ENCODE peak calls at places on chromosome 4, in eight cellular contexts. L, N, P, S, B, D, M and R are unnamed samples.

GRCh38 chr4:123415977-123416376 is 19.4 kb downstream of the SPRY1 start:
- DNase-seq in L (no peak), P (no peak), D (no peak), S (no peak), M (peak), B (no peak), N (no peak), R (no peak)

GRCh38 chr4:20418865-20419451 is 167.3 kb downstream of the SLIT2 start:
- DNase-seq in P (no peak), N (no peak), L (peak), M (peak), D (no peak), B (no peak), S (no peak), R (no peak)

GRCh38 chr4:164177753-164178152 is 576.2 kb upstream of the SMIM31 start:
- DNase-seq in P (no peak), S (no peak), L (no peak), B (no peak), M (no peak), D (no peak), N (no peak), R (no peak)

GRCh38 chr4:153628796-153629315 is 55.2 kb upstream of the TLR2 start:
- DNase-seq in N (no peak), D (no peak), M (no peak), L (no peak), P (no peak), S (no peak), B (no peak), R (no peak)

GRCh38 chr4:118280501-118281218 is 72.1 kb downstream of the PRSS12 start:
- DNase-seq in L (peak), P (peak), D (no peak), B (no peak), S (no peak), M (peak), N (no peak), R (no peak)

GRCh38 chr4:176357359-176358082 is 37.8 kb downstream of the SPCS3 start:
- DNase-seq in D (no peak), B (no peak), M (no peak), N (no peak), S (no peak), L (no peak), P (no peak), R (peak)

GRCh38 chr4:6377626-6378492 is 94.6 kb downstream of the PPP2R2C start:
- DNase-seq in N (no peak), M (no peak), S (no peak), L (no peak), D (peak), B (no peak), P (no peak), R (no peak)

GRCh38 chr4:89164400-89164799 is 53.1 kb downstream of the TIGD2 start:
- DNase-seq in P (no peak), B (no peak), N (no peak), D (no peak), L (no peak), M (no peak), S (no peak), R (no peak)

GRCh38 chr4:181757921-181758320 is 485.3 kb upstream of the TENM3 start:
- DNase-seq in N (no peak), D (no peak), M (no peak), L (no peak), B (no peak), P (no peak), S (no peak), R (no peak)

GRCh38 chr4:181753189-181753588 is 490.0 kb upstream of the TENM3 start:
- DNase-seq in L (no peak), B (no peak), M (no peak), N (no peak), S (no peak), P (no peak), D (no peak), R (no peak)

GRCh38 chr4:181752516-181752915 is 490.7 kb upstream of the TENM3 start:
- DNase-seq in P (no peak), D (no peak), B (no peak), M (no peak), L (no peak), S (no peak), N (no peak), R (no peak)

GRCh38 chr4:181760560-181760959 is 482.6 kb upstream of the TENM3 start:
- DNase-seq in B (no peak), N (no peak), P (no peak), M (no peak), L (no peak), S (no peak), D (no peak), R (no peak)

DNA sequence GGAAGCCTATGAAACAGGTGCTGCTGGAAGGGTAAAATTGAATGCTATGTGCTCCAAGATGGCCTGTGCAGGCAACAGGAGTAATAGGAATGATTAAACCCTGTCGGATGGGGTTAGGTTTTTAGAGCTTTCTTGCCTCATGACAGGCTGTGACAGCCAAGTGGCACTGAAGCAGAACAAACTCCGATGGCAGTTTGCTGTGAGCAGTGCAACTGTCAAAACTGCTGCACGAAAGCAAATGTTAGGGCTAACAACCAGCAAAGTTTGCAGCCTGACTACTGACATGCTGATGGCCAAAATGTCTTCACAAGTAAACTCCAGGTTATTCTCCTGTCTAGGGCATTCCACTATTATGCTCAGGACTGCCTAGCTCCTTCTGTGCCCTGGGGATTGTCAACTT is 486.8 kb upstream of the TENM3 start:
- DNase-seq in L (no peak), B (no peak), M (no peak), D (no peak), P (no peak), S (no peak), N (no peak), R (no peak)
- TF ChIP-seq POLR2AphosphoS5 in L (no peak), B (no peak), M (no peak), D (no peak), P (no peak), S (no peak), N (no peak), R (no peak)

GRCh38 chr4:112085156-112086035 is 59.9 kb upstream of the FAM241A start:
- DNase-seq in M (no peak), S (no peak), P (no peak), B (no peak), D (no peak), L (no peak), N (no peak), R (no peak)

GRCh38 chr4:112086036-112086434 is 59.2 kb upstream of the FAM241A start:
- DNase-seq in L (no peak), N (no peak), S (no peak), D (no peak), P (no peak), M (no peak), B (no peak), R (no peak)

GRCh38 chr4:112077743-112078142 is 67.5 kb upstream of the FAM241A start:
- DNase-seq in N (no peak), M (no peak), S (no peak), B (no peak), L (no peak), P (no peak), D (no peak), R (no peak)

GRCh38 chr4:112083587-112084347 is 61.5 kb upstream of the FAM241A start:
- DNase-seq in M (peak), N (no peak), D (no peak), S (no peak), L (no peak), P (no peak), B (no peak), R (no peak)

DNA sequence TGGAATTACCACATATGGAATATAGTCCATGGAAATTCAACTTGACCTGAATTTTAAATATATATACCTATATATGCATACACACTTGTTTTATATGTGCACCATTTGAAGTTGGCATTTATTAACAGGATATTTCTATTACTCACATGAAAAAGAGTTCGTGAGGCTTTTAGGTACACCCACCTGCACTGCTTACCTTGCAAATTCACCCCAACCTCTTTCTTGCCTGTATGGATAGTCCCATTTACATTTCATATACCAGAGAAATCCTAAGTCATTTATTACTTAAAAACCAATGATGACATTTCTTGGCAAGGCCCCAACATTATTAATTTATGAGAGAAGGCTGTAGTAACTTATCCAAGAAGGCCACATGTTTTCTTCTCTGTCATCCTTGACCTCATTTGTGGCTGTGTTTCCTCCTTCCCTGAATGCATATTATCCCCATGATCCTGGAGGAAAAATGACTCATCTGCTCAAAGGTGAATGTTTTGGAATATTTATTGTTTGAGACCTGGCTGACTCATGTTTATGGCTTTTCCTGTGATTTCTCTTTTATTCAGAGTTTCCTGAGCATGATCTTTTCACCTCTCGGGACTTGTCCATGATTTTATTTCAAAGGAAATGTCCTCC is 62.2 kb upstream of the FAM241A start:
- DNase-seq in P (no peak), D (no peak), B (no peak), L (no peak), M (peak), S (no peak), N (no peak), R (no peak)
- TF ChIP-seq POLR2AphosphoS5 in P (no peak), D (no peak), B (no peak), L (no peak), M (no peak), S (no peak), N (no peak), R (no peak)

DNA sequence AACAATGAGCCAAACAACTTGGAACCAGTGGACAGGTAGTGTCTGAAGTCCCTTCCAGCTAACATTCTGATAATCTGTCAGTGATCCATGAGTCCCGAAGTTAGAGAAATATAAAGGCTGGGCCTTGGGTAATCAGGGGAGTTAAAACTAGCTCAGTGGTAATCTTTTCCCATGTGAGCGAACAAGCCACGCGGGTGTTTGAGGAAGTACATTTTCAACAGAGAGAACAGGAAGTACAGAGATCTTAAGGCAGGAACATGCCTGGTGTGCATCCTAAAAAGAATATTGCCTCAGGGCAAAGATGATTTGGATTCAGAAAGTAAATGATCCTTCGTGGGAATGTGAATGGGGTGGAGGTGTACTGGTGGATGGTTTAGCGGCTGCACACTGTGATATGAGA is 42.9 kb downstream of the FNIP2 start:
- DNase-seq in N (no peak), S (no peak), P (no peak), D (no peak), M (no peak), L (no peak), B (no peak), R (no peak)
- TF ChIP-seq POLR2AphosphoS5 in N (no peak), S (no peak), P (no peak), D (peak), M (no peak), L (peak), B (no peak), R (no peak)

DNA sequence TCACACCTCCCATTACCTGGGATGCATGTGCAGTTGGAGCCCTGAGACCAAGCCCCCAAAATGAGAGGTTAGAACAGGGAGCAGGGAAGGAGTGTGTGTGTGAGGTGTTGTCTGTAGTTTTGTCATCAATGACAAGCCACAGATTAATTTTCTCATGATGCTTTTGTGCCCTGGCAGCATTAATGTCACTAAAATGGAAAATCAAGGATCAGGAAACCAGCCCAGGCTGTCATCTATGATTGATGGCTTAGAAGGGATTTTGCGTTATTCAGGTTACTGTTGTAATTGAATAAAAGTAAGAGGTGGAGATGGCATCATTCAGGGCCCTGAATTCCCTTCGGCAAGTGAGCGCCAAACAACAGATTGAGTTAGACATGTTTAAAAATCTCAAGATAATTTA is 130.5 kb upstream of the C1QTNF7 start:
- DNase-seq in B (no peak), M (no peak), L (no peak), S (no peak), P (no peak), D (no peak), N (no peak), R (no peak)
- TF ChIP-seq POLR2AphosphoS5 in B (no peak), M (no peak), L (no peak), S (no peak), P (no peak), D (no peak), N (no peak), R (no peak)